ENCODE peak calls at places on chromosome X, in five cellular contexts. One of them, this sample, is unnamed.
A peak's percentile ranks its signal among the peaks of the same experiment; 100 is the strongest.

GRCh38 chrX:31658360-31658759 is 586.5 kb upstream of the FTHL17 start:
- DNase-seq in prostate gland: no peak
- DNase-seq in psoas muscle: no peak
- DNase-seq in left ventricle myocardium inferior: no peak
- DNase-seq in cardiac muscle cell: peak; percentile 49
- DNase-seq in this sample: no peak

GRCh38 chrX:124606724-124607123 is 260.4 kb downstream of the SH2D1A start:
- DNase-seq in prostate gland: no peak
- DNase-seq in psoas muscle: no peak
- DNase-seq in left ventricle myocardium inferior: no peak
- DNase-seq in cardiac muscle cell: no peak
- DNase-seq in this sample: no peak

GRCh38 chrX:39600222-39600621 is 497.5 kb downstream of the BCOR start:
- DNase-seq in prostate gland: no peak
- DNase-seq in psoas muscle: no peak
- DNase-seq in left ventricle myocardium inferior: no peak
- DNase-seq in cardiac muscle cell: no peak
- DNase-seq in this sample: no peak

GRCh38 chrX:84187501-84188319 is at the start of gene RPS6KA6:
- DNase-seq in prostate gland: peak; percentile 22
- DNase-seq in psoas muscle: peak; percentile 54
- DNase-seq in left ventricle myocardium inferior: peak; percentile 14
- DNase-seq in cardiac muscle cell: no peak
- DNase-seq in this sample: peak; percentile 43

GRCh38 chrX:155953055-155953454 is 44.4 kb upstream of the IL9R start:
- DNase-seq in prostate gland: no peak
- DNase-seq in psoas muscle: no peak
- DNase-seq in left ventricle myocardium inferior: no peak
- DNase-seq in cardiac muscle cell: no peak
- DNase-seq in this sample: no peak

GRCh38 chrX:63754860-63755579 is 30.0 kb downstream of the ARHGEF9 start:
- DNase-seq in prostate gland: peak; percentile 90
- DNase-seq in psoas muscle: peak; percentile 95
- DNase-seq in left ventricle myocardium inferior: peak; percentile 90
- DNase-seq in cardiac muscle cell: peak; percentile 96
- DNase-seq in this sample: peak; percentile 94

GRCh38 chrX:10992110-10992509 is 119.0 kb upstream of the HCCS start:
- DNase-seq in prostate gland: no peak
- DNase-seq in psoas muscle: no peak
- DNase-seq in left ventricle myocardium inferior: no peak
- DNase-seq in cardiac muscle cell: no peak
- DNase-seq in this sample: no peak

GRCh38 chrX:37314526-37314925 is 34.6 kb upstream of the PRRG1 start:
- DNase-seq in prostate gland: no peak
- DNase-seq in psoas muscle: no peak
- DNase-seq in left ventricle myocardium inferior: no peak
- DNase-seq in cardiac muscle cell: peak; percentile 87
- DNase-seq in this sample: no peak

GRCh38 chrX:75038925-75039324 is 113.7 kb upstream of the NEXMIF start:
- DNase-seq in prostate gland: no peak
- DNase-seq in psoas muscle: no peak
- DNase-seq in left ventricle myocardium inferior: no peak
- DNase-seq in cardiac muscle cell: peak; percentile 21
- DNase-seq in this sample: peak; percentile 64

GRCh38 chrX:48806088-48806487 is 4.2 kb downstream of the HDAC6 start:
- DNase-seq in prostate gland: no peak
- DNase-seq in psoas muscle: no peak
- DNase-seq in left ventricle myocardium inferior: no peak
- DNase-seq in cardiac muscle cell: no peak
- DNase-seq in this sample: no peak

GRCh38 chrX:19130628-19131027 is 8.4 kb upstream of the ADGRG2 start:
- DNase-seq in prostate gland: no peak
- DNase-seq in psoas muscle: no peak
- DNase-seq in left ventricle myocardium inferior: no peak
- DNase-seq in cardiac muscle cell: no peak
- DNase-seq in this sample: no peak

GRCh38 chrX:40947276-40947675 is 138.0 kb upstream of the USP9X start:
- DNase-seq in prostate gland: no peak
- DNase-seq in psoas muscle: no peak
- DNase-seq in left ventricle myocardium inferior: no peak
- DNase-seq in cardiac muscle cell: peak; percentile 66
- DNase-seq in this sample: peak; percentile 68

GRCh38 chrX:129980540-129981206 is 1.8 kb upstream of the BCORL1 start:
- DNase-seq in prostate gland: no peak
- DNase-seq in psoas muscle: peak; percentile 69
- DNase-seq in left ventricle myocardium inferior: peak; percentile 64
- DNase-seq in cardiac muscle cell: peak; percentile 47
- DNase-seq in this sample: peak; percentile 7

GRCh38 chrX:105564536-105564935 is 257.8 kb upstream of the NRK start:
- DNase-seq in prostate gland: no peak
- DNase-seq in psoas muscle: no peak
- DNase-seq in left ventricle myocardium inferior: no peak
- DNase-seq in cardiac muscle cell: peak; percentile 84
- DNase-seq in this sample: peak; percentile 54

GRCh38 chrX:44152867-44153266 is 179.7 kb upstream of the NDP start:
- DNase-seq in prostate gland: no peak
- DNase-seq in psoas muscle: no peak
- DNase-seq in left ventricle myocardium inferior: no peak
- DNase-seq in cardiac muscle cell: peak; percentile 41
- DNase-seq in this sample: no peak

GRCh38 chrX:136251042-136251991 is at the start of gene MAP7D3:
- DNase-seq in prostate gland: peak; percentile 18
- DNase-seq in psoas muscle: peak; percentile 82
- DNase-seq in left ventricle myocardium inferior: peak; percentile 69
- DNase-seq in cardiac muscle cell: peak; percentile 56
- DNase-seq in this sample: peak; percentile 58

GRCh38 chrX:154020500-154021115 is 906 bp upstream of the IRAK1 start:
- DNase-seq in prostate gland: no peak
- DNase-seq in psoas muscle: no peak
- DNase-seq in left ventricle myocardium inferior: no peak
- DNase-seq in cardiac muscle cell: no peak
- DNase-seq in this sample: no peak

GRCh38 chrX:133580630-133581029 is 165.3 kb upstream of the GPC4 start:
- DNase-seq in prostate gland: no peak
- DNase-seq in psoas muscle: no peak
- DNase-seq in left ventricle myocardium inferior: no peak
- DNase-seq in cardiac muscle cell: no peak
- DNase-seq in this sample: no peak

GRCh38 chrX:15749642-15750610 is 11.9 kb downstream of the CA5B start:
- DNase-seq in prostate gland: no peak
- DNase-seq in psoas muscle: no peak
- DNase-seq in left ventricle myocardium inferior: peak; percentile 16
- DNase-seq in cardiac muscle cell: no peak
- DNase-seq in this sample: no peak
- H3K27ac ChIP-seq in prostate gland: peak overlapping the region; percentile 71
- H3K27ac ChIP-seq in psoas muscle: no peak overlapping the region
- H3K27ac ChIP-seq in left ventricle myocardium inferior: peak overlapping the region; percentile 82
- H3K27ac ChIP-seq in cardiac muscle cell: no peak overlapping the region
- H3K27ac ChIP-seq in this sample: no peak overlapping the region

DNA sequence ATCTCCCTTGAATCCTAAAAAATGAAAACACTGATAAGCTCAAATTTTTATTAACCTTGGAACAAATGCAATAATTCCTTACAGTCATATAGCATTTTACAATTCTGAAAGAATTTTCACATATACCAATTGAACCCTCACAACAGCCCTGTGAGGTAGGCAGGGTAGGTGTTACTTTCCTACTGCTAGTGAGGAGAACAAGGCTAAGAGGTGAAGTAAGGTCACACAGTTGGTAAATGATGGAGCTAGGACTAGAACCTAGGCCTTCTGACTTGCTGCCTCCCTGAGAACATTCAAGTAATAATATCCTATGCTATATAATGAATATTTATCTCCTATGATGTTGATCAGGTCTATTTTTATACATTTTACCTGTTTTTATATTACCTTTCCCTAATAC is 9.7 kb downstream of the TAF9B start:
- DNase-seq in prostate gland: no peak
- DNase-seq in psoas muscle: no peak
- DNase-seq in left ventricle myocardium inferior: no peak
- DNase-seq in cardiac muscle cell: no peak
- DNase-seq in this sample: no peak
- H3K4me1 ChIP-seq in prostate gland: no peaks in the 10 kb centered on the region
- H3K4me1 ChIP-seq in psoas muscle: no peaks in the 10 kb centered on the region
- H3K4me1 ChIP-seq in left ventricle myocardium inferior: no peaks in the 10 kb centered on the region
- H3K4me1 ChIP-seq in cardiac muscle cell: no peaks in the 10 kb centered on the region
- H3K4me1 ChIP-seq in this sample: no peaks in the 10 kb centered on the region

GRCh38 chrX:46366597-46367207 is 178.5 kb downstream of the ZNF674 start:
- DNase-seq in prostate gland: no peak
- DNase-seq in psoas muscle: no peak
- DNase-seq in left ventricle myocardium inferior: no peak
- DNase-seq in cardiac muscle cell: no peak
- DNase-seq in this sample: no peak
- H3K9me3 ChIP-seq in prostate gland: no peaks in the 10 kb centered on the region
- H3K9me3 ChIP-seq in psoas muscle: no peaks in the 10 kb centered on the region
- H3K9me3 ChIP-seq in left ventricle myocardium inferior: no peaks in the 10 kb centered on the region
- H3K9me3 ChIP-seq in cardiac muscle cell: no peaks in the 10 kb centered on the region
- H3K9me3 ChIP-seq in this sample: no peaks in the 10 kb centered on the region

GRCh38 chrX:24860140-24860539 is 155.6 kb downstream of the ARX start:
- DNase-seq in prostate gland: no peak
- DNase-seq in psoas muscle: no peak
- DNase-seq in left ventricle myocardium inferior: no peak
- DNase-seq in cardiac muscle cell: peak; percentile 34
- DNase-seq in this sample: no peak
- H3K27ac ChIP-seq in prostate gland: no peak overlapping the region
- H3K27ac ChIP-seq in psoas muscle: no peak overlapping the region
- H3K27ac ChIP-seq in left ventricle myocardium inferior: no peak overlapping the region
- H3K27ac ChIP-seq in cardiac muscle cell: no peak overlapping the region
- H3K27ac ChIP-seq in this sample: no peak overlapping the region

This sample was measured in SJCRH30.